ENCODE peak calls at places on chromosomes 11 and 22, in nine cellular contexts. V, P, B, E, N, G, W, J and S are unnamed samples.

GRCh38 chr22:32699686-32700085 is 101.8 kb upstream of the TIMP3 start:
- DNase-seq in N (no peak), E (no peak), B (no peak), W (no peak), P (no peak), V (no peak), J (no peak), G (no peak), S (no peak)

GRCh38 chr22:25829237-25829636 is 87.2 kb downstream of the MYO18B start:
- DNase-seq in E (no peak), N (no peak), G (no peak), V (no peak), P (no peak), J (no peak), B (peak), W (no peak), S (no peak)

GRCh38 chr11:2892215-2893020 is 6.8 kb upstream of the CDKN1C start:
- DNase-seq in W (no peak), N (peak), P (peak), E (peak), B (no peak), V (peak), G (no peak), J (peak), S (no peak)

GRCh38 chr11:67364783-67365525 is 8.4 kb downstream of the CLCF1 start:
- DNase-seq in P (no peak), J (no peak), B (no peak), E (no peak), G (no peak), W (no peak), N (no peak), V (no peak), S (no peak)

GRCh38 chr22:23903328-23903971 is 9.3 kb downstream of the MIF start:
- DNase-seq in G (no peak), W (no peak), P (no peak), E (no peak), B (no peak), N (no peak), J (no peak), V (no peak), S (no peak)

GRCh38 chr11:702731-703461 is 3.1 kb upstream of the EPS8L2 start:
- DNase-seq in G (no peak), P (peak), V (no peak), B (peak), E (no peak), N (no peak), J (peak), W (no peak), S (no peak)

GRCh38 chr11:105220175-105220574 is 80.6 kb upstream of the CARD18 start:
- DNase-seq in V (no peak), N (no peak), J (no peak), E (no peak), G (no peak), B (no peak), P (no peak), W (no peak), S (no peak)

GRCh38 chr11:42967653-42968052 is 344.1 kb upstream of the API5 start:
- DNase-seq in G (no peak), W (no peak), V (no peak), J (peak), E (no peak), N (no peak), P (no peak), B (no peak), S (no peak)

GRCh38 chr22:31126128-31126868 is 3.5 kb downstream of the INPP5J start:
- DNase-seq in P (no peak), G (no peak), E (no peak), J (no peak), W (no peak), B (no peak), N (no peak), V (no peak), S (no peak)

GRCh38 chr11:125591659-125592304 is 870 bp upstream of the STT3A start:
- DNase-seq in P (peak), N (peak), W (no peak), J (no peak), B (peak), V (no peak), G (no peak), E (peak), S (no peak)

GRCh38 chr11:77660947-77661346 is 23.4 kb upstream of the CLNS1A start:
- DNase-seq in W (no peak), E (no peak), J (no peak), P (no peak), G (no peak), V (no peak), B (no peak), N (no peak), S (no peak)

GRCh38 chr11:129249351-129249750 is 57.2 kb upstream of the ARHGAP32 start:
- DNase-seq in G (peak), W (peak), V (no peak), E (no peak), N (no peak), P (no peak), B (no peak), J (no peak), S (no peak)

GRCh38 chr22:40506762-40507161 is 129.8 kb downstream of the MRTFA start:
- DNase-seq in G (no peak), B (no peak), W (no peak), J (no peak), N (no peak), E (no peak), V (no peak), P (no peak), S (no peak)